ENCODE peak calls at places on chromosomes 1 and 21, in four cellular contexts. One of them, this sample, is unnamed.

GRCh38 chr1:221742555-221743415 is 896 bp upstream of the DUSP10 start:
- DNase-seq in thoracic aorta: peak
- DNase-seq in fibroblast of lung: peak
- DNase-seq in GM23338: peak
- DNase-seq in this sample: peak

GRCh38 chr1:209936125-209936524 is 1.9 kb upstream of the SYT14 start:
- DNase-seq in thoracic aorta: no peak
- DNase-seq in fibroblast of lung: no peak
- DNase-seq in GM23338: no peak
- DNase-seq in this sample: no peak

GRCh38 chr21:43302769-43303168 is 124.2 kb downstream of the SIK1 start:
- DNase-seq in thoracic aorta: no peak
- DNase-seq in fibroblast of lung: no peak
- DNase-seq in GM23338: no peak
- DNase-seq in this sample: no peak

GRCh38 chr1:157105988-157106812 is 6.6 kb upstream of the ETV3L start:
- DNase-seq in thoracic aorta: no peak
- DNase-seq in fibroblast of lung: peak
- DNase-seq in GM23338: no peak
- DNase-seq in this sample: peak

GRCh38 chr1:226875641-226876295 is 5.4 kb downstream of the PSEN2 start:
- DNase-seq in thoracic aorta: no peak
- DNase-seq in fibroblast of lung: peak
- DNase-seq in GM23338: peak
- DNase-seq in this sample: peak

GRCh38 chr1:162605225-162605927 is 26.9 kb upstream of the DDR2 start:
- DNase-seq in thoracic aorta: no peak
- DNase-seq in fibroblast of lung: peak
- DNase-seq in GM23338: no peak
- DNase-seq in this sample: peak

GRCh38 chr1:151058682-151059341 is 610 bp downstream of the CDC42SE1 start:
- DNase-seq in thoracic aorta: no peak
- DNase-seq in fibroblast of lung: peak
- DNase-seq in GM23338: peak
- DNase-seq in this sample: no peak

GRCh38 chr1:178189814-178190213 is 95.9 kb downstream of the RASAL2 start:
- DNase-seq in thoracic aorta: no peak
- DNase-seq in fibroblast of lung: no peak
- DNase-seq in GM23338: peak
- DNase-seq in this sample: peak

GRCh38 chr1:37177230-37177864 is 143.0 kb upstream of the GRIK3 start:
- DNase-seq in thoracic aorta: no peak
- DNase-seq in fibroblast of lung: no peak
- DNase-seq in GM23338: peak
- DNase-seq in this sample: peak

GRCh38 chr1:102897537-102897936 is 210.8 kb downstream of the COL11A1 start:
- DNase-seq in thoracic aorta: no peak
- DNase-seq in fibroblast of lung: peak
- DNase-seq in GM23338: no peak
- DNase-seq in this sample: peak

GRCh38 chr1:179295356-179295755 is 1.8 kb downstream of the SOAT1 start:
- DNase-seq in thoracic aorta: no peak
- DNase-seq in fibroblast of lung: no peak
- DNase-seq in GM23338: no peak
- DNase-seq in this sample: no peak

GRCh38 chr1:198620951-198621824 is 17.7 kb upstream of the PTPRC start:
- DNase-seq in thoracic aorta: no peak
- DNase-seq in fibroblast of lung: peak
- DNase-seq in GM23338: no peak
- DNase-seq in this sample: no peak

GRCh38 chr1:225897595-225898514 is 8.9 kb upstream of the LEFTY1 start:
- DNase-seq in thoracic aorta: no peak
- DNase-seq in fibroblast of lung: no peak
- DNase-seq in GM23338: no peak
- DNase-seq in this sample: no peak

GRCh38 chr1:26171084-26172072 is at the start of gene ZNF593OS:
- DNase-seq in thoracic aorta: no peak
- DNase-seq in fibroblast of lung: no peak
- DNase-seq in GM23338: no peak
- DNase-seq in this sample: no peak

GRCh38 chr1:212506666-212507065 is 73.9 kb downstream of the NENF start:
- DNase-seq in thoracic aorta: no peak
- DNase-seq in fibroblast of lung: no peak
- DNase-seq in GM23338: peak
- DNase-seq in this sample: no peak

DNA sequence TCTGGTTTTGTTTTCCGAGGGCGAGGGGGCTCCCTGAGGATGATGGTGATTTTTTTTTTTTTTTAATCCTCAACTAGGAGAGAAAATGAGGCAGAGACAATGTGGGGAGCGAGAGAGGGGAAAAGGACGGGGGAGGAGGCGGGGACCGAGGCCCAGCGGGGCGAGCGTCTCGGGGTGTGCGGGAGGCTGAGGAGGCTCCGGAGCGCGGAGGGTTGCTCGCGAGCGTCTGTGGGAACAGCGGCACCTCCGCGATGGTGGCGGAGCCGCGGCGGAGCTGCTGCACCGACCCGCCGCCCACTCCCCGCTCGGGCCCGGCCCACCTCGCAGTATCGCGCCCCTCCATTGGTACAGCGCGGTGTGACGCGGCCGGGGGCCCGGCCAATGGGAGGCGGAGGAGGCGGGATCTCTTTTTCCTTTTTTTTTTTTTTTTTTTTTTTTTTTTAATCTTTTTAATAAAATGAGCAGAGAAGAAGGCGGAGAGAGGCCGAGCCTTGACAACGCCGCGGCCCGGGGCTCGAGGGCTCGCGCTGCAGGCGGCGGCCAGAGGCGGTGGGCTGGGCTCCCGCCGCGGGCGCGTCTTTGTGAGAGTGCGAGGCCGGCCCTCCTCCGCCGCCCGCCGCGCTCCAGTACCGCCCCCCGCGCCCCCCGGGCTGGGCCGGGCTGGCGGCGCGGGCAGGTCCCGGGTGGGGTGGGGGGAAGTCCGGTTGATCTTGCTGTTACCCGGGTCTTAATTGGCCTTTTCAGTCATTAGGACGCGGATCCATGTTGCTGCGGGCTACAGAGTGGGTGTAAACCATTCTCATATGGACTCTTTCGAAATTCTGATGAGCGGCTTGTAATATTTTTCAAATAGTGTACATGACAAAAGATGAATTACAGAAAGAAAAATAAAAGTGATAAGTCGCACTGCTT is at the start of gene RERE:
- DNase-seq in thoracic aorta: peak
- DNase-seq in fibroblast of lung: peak
- DNase-seq in GM23338: peak
- DNase-seq in this sample: peak
- TF ChIP-seq CTCF in thoracic aorta: no peak
- TF ChIP-seq CTCF in fibroblast of lung: no peak
- TF ChIP-seq CTCF in GM23338: no peak
- TF ChIP-seq CTCF in this sample: no peak

DNA sequence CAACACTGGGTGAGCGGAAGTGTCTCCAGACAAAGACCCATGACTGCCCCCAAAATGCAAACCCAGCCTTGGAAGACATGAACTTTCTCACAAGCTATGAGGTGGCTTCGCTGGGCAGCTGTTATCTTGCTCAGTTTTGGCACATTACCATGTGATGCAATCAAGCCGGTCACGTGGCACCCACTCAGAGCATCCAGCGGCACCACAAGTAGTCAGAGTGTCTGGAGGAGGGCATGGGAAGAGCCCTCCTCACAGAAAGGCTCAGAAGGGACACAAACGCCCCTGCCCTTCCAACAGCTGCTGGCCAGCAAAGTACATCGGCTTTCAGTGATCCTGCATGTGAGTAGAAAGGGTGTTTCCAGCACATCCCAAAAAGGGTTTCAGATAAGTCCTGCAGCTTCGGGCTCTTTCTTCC is 145.5 kb upstream of the IRF2BP2 start:
- DNase-seq in thoracic aorta: peak
- DNase-seq in fibroblast of lung: peak
- DNase-seq in GM23338: no peak
- DNase-seq in this sample: peak
- H3K4me3 ChIP-seq in thoracic aorta: peak
- H3K4me3 ChIP-seq in fibroblast of lung: no peak
- H3K4me3 ChIP-seq in GM23338: no peak
- H3K4me3 ChIP-seq in this sample: no peak

DNA sequence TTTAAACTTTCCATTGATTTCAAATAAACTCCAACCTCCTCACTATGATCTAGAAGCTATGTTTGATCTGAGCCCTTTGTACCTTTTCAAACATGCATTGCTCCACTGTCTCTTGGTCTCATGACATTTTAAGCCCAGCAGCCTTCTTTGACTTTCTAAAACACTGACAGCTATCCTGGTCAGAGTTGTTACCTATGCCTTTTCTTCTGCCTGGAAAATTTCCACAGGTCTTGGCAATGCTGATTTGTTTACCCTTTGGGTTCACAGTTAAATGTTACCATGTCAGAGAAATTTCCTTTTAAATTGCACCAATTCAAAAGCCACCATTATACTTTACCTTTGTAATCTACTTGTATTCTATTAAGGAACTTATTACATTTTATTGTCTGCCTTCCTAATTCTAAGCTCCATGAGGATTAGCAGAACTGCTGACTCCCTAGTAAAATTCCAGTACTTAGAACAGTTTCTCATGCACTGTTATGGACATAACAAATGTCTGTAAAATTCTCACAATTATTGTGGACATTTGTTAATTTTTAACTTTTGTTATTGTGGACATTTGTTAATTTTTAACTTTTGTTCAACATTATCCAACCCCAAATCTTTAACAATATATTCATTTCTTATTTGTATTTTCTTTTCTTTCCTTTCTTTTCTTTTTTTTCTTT is 1064.4 kb downstream of the NCAM2 start:
- DNase-seq in thoracic aorta: no peak
- DNase-seq in fibroblast of lung: no peak
- DNase-seq in GM23338: peak
- DNase-seq in this sample: no peak
- TF ChIP-seq CTCF in thoracic aorta: no peak
- TF ChIP-seq CTCF in fibroblast of lung: no peak
- TF ChIP-seq CTCF in GM23338: no peak
- TF ChIP-seq CTCF in this sample: no peak

GRCh38 chr21:41751621-41752020 is 15.2 kb downstream of the RIPK4 start:
- DNase-seq in thoracic aorta: no peak
- DNase-seq in fibroblast of lung: no peak
- DNase-seq in GM23338: no peak
- DNase-seq in this sample: no peak
- H3K4me3 ChIP-seq in thoracic aorta: no peak
- H3K4me3 ChIP-seq in fibroblast of lung: no peak
- H3K4me3 ChIP-seq in GM23338: no peak
- H3K4me3 ChIP-seq in this sample: no peak

GRCh38 chr1:204409878-204410763 is 1.5 kb downstream of the PPP1R15B start:
- DNase-seq in thoracic aorta: no peak
- DNase-seq in fibroblast of lung: no peak
- DNase-seq in GM23338: peak
- DNase-seq in this sample: no peak
- TF ChIP-seq CTCF in thoracic aorta: no peak
- TF ChIP-seq CTCF in fibroblast of lung: no peak
- TF ChIP-seq CTCF in GM23338: no peak
- TF ChIP-seq CTCF in this sample: no peak

GRCh38 chr1:154407866-154408777 is 3.0 kb downstream of the IL6R start:
- DNase-seq in thoracic aorta: no peak
- DNase-seq in fibroblast of lung: no peak
- DNase-seq in GM23338: no peak
- DNase-seq in this sample: no peak
- H3K4me3 ChIP-seq in thoracic aorta: peak
- H3K4me3 ChIP-seq in fibroblast of lung: no peak
- H3K4me3 ChIP-seq in GM23338: no peak
- H3K4me3 ChIP-seq in this sample: no peak

DNA sequence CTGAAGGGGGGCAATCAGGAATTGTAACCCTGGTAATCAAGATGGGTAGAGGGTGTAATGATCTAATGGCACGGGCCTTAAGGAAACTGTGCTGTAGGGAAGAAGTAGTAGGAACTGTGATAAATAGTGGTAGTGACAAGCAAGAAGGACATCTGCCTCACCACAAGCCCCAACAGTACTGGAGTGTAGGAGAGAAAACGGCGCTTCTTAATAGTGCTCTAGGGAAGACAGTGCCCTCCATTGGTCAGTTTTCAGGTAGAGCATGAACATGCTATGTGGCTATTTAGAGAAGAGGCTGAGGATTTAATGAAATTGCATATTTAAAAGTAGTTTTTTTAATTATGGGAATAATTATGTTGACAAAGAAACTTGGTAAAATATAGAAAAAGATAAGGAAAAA is 32.2 kb downstream of the SLC30A7 start:
- DNase-seq in thoracic aorta: no peak
- DNase-seq in fibroblast of lung: no peak
- DNase-seq in GM23338: peak
- DNase-seq in this sample: peak
- TF ChIP-seq CTCF in thoracic aorta: no peak
- TF ChIP-seq CTCF in fibroblast of lung: no peak
- TF ChIP-seq CTCF in GM23338: peak
- TF ChIP-seq CTCF in this sample: no peak

This sample was measured in fibroblast of mammary gland.